ENCODE peak calls at places on chromosomes 5 and 9, in four cellular contexts. S, E, X and D are unnamed samples.

GRCh38 chr9:120366646-120367019 is 213.3 kb downstream of the CDK5RAP2 start:
- DNase-seq in S (peak), E (peak), X (peak), D (peak)

GRCh38 chr9:68979538-68980314 is 34.2 kb downstream of the PRKACG start:
- DNase-seq in S (no peak), E (no peak), X (no peak), D (no peak)

GRCh38 chr9:93133641-93134017 is 422 bp downstream of the NINJ1 start:
- DNase-seq in S (peak), E (peak), X (no peak), D (peak)

GRCh38 chr5:119071573-119071874 is 637 bp downstream of the DMXL1 start:
- DNase-seq in S (peak), E (peak), X (no peak), D (no peak)

GRCh38 chr5:118371973-118372650 is 616.2 kb downstream of the DTWD2 start:
- DNase-seq in S (no peak), E (no peak), X (no peak), D (no peak)

GRCh38 chr9:81424431-81424830 is 264.9 kb downstream of the TLE1 start:
- DNase-seq in S (no peak), E (peak), X (no peak), D (peak)

GRCh38 chr9:112884086-112884485 is 6.6 kb downstream of the SLC46A2 start:
- DNase-seq in S (peak), E (no peak), X (peak), D (no peak)

GRCh38 chr9:127923771-127924170 is 6.8 kb downstream of the PIP5KL1 start:
- DNase-seq in S (no peak), E (peak), X (peak), D (peak)

GRCh38 chr9:133842174-133842573 is 104.0 kb upstream of the SARDH start:
- DNase-seq in S (no peak), E (no peak), X (no peak), D (no peak)

GRCh38 chr5:72959257-72959656 is 3.4 kb downstream of the FCHO2 start:
- DNase-seq in S (no peak), E (no peak), X (no peak), D (no peak)

GRCh38 chr9:105557804-105558610 is at the start of gene FKTN:
- DNase-seq in S (peak), E (peak), X (peak), D (peak)
- H3K4me3 ChIP-seq in S (peak), E (peak), X (peak), D (peak)

GRCh38 chr5:6729400-6730310 is 16.4 kb downstream of the TENT4A start:
- DNase-seq in S (no peak), E (no peak), X (no peak), D (no peak)
- H3K4me3 ChIP-seq in S (no peak), E (no peak), X (no peak), D (no peak)

GRCh38 chr9:121498150-121498486 is 1.5 kb downstream of the GGTA1 start:
- DNase-seq in S (peak), E (peak), X (peak), D (peak)
- H3K4me3 ChIP-seq in S (no peak), E (no peak), X (no peak), D (no peak)

DNA sequence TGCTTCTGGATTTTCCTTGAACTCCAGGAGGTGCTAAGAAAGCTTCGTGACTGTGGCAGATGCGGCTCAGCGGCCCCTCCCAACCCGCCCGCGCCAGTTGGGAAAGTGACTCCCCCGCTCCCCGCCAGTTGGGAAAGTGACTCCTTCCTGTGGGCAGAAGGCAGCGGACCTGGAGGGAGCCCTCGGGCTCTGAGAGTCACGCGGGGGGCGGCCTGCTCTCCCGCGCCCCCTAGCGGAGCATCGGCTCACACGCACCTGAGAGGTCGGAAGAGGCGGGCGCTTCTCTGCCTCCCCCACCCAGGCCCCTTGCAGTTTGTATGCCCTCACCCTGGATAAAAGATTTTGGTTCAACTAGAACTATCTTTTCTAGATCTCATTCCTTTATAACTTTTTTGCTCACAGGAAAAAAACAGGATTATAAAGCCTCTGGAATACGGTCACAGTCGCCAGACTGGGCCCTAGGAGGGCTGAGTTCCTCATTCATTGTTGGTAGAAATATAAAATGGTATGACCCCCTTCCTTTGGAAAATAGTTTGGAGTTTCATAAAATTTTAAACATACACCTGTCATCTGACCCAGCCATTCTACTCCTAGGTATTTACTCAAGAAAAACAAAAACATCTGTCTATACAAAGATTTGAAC is 82.2 kb downstream of the HSD17B3 start:
- DNase-seq in S (peak), E (peak), X (peak), D (no peak)
- H3K4me3 ChIP-seq in S (no peak), E (no peak), X (no peak), D (no peak)